ENCODE peak calls at places on chromosomes 5 and 9, in ten cellular contexts. K is prostate gland; Q is CD8-positive, alpha-beta T cell; D is fibroblast of the aortic adventitia; C is ELF-1; Z is GM20000; V is effector CD8-positive, alpha-beta T cell; U is substantia nigra; H is CD4-positive, alpha-beta T cell; B is brain microvascular endothelial cell. M is an unnamed sample.

GRCh38 chr5:180201051-180201987 is 7.7 kb downstream of the RASGEF1C start:
- DNase-seq in K (no peak), H (no peak), C (peak), V (no peak), Z (no peak), D (peak), Q (no peak), B (no peak), U (peak), M (no peak)

GRCh38 chr5:158313739-158314464 is 455.0 kb upstream of the CLINT1 start:
- DNase-seq in Q (no peak), C (peak), K (no peak), B (no peak), D (no peak), Z (no peak), V (no peak), H (no peak), U (peak), M (no peak)

GRCh38 chr5:114185274-114185673 is 176.6 kb upstream of the KCNN2 start:
- DNase-seq in Z (no peak), V (no peak), C (peak), Q (no peak), U (no peak), H (no peak), K (no peak), B (no peak), D (no peak), M (no peak)

GRCh38 chr5:4128994-4129393 is 533.4 kb downstream of the IRX1 start:
- DNase-seq in K (no peak), D (no peak), Q (no peak), V (no peak), Z (no peak), B (no peak), U (no peak), C (no peak), H (no peak), M (no peak)

GRCh38 chr5:73469878-73470277 is 21.3 kb upstream of the FOXD1 start:
- DNase-seq in B (no peak), H (no peak), Z (no peak), D (no peak), Q (no peak), V (no peak), C (no peak), K (no peak), U (no peak), M (no peak)

GRCh38 chr5:32531885-32532520 is 53.4 kb upstream of the SUB1 start:
- DNase-seq in U (no peak), B (peak), V (no peak), Q (peak), K (no peak), Z (no peak), H (peak), D (peak), C (peak), M (no peak)

GRCh38 chr9:77946969-77947368 is 84.6 kb downstream of the GNAQ start:
- DNase-seq in Q (no peak), D (no peak), Z (no peak), B (no peak), U (peak), K (peak), H (no peak), V (no peak), C (no peak), M (no peak)

GRCh38 chr5:106843812-106844416 is 826.8 kb downstream of the EFNA5 start:
- DNase-seq in V (no peak), Q (no peak), H (no peak), D (no peak), Z (no peak), U (no peak), B (peak), K (no peak), C (peak), M (no peak)

GRCh38 chr5:160083012-160083436 is 36.2 kb downstream of the PWWP2A start:
- DNase-seq in C (no peak), U (no peak), B (peak), Q (no peak), V (no peak), H (no peak), D (peak), Z (no peak), K (no peak), M (peak)

GRCh38 chr9:109499631-109500120 is 1.6 kb upstream of the PTPN3 start:
- DNase-seq in K (peak), D (no peak), B (no peak), H (no peak), Z (no peak), U (no peak), C (peak), Q (no peak), V (no peak), M (no peak)

GRCh38 chr9:89427621-89428221 is 70.2 kb downstream of the SEMA4D start:
- DNase-seq in C (no peak), Z (no peak), U (no peak), D (no peak), B (no peak), Q (peak), V (peak), K (no peak), H (peak), M (no peak)

M was measured in skeletal muscle cell.